ENCODE peak calls at places on chromosome 1, in eight cellular contexts. One of them, this sample, is unnamed.

GRCh38 chr1:184664042-184664659 is 90.5 kb downstream of the EDEM3 start:
- DNase-seq in activated CD8-positive, alpha-beta T cell treated with anti-CD3 and anti-CD28 coated beads for 36 hours: peak
- DNase-seq in SK-N-SH: peak
- DNase-seq in NCI-H1092 treated with DMSO at 0.1 percent for 48 hours: peak
- DNase-seq in NCI-H2081: no peak
- DNase-seq in sciatic nerve: peak
- DNase-seq in AG04449: no peak
- DNase-seq in D341Med: peak
- DNase-seq in this sample: no peak

GRCh38 chr1:201396859-201397464 is 2.2 kb downstream of the LAD1 start:
- DNase-seq in activated CD8-positive, alpha-beta T cell treated with anti-CD3 and anti-CD28 coated beads for 36 hours: no peak
- DNase-seq in NCI-H2081: peak
- DNase-seq in AG04449: no peak
- DNase-seq in SK-N-SH: no peak
- DNase-seq in sciatic nerve: no peak
- DNase-seq in NCI-H1092 treated with DMSO at 0.1 percent for 48 hours: no peak
- DNase-seq in D341Med: no peak
- DNase-seq in this sample: no peak

GRCh38 chr1:175892686-175893085 is 149.3 kb upstream of the TNR start:
- DNase-seq in AG04449: no peak
- DNase-seq in activated CD8-positive, alpha-beta T cell treated with anti-CD3 and anti-CD28 coated beads for 36 hours: no peak
- DNase-seq in NCI-H1092 treated with DMSO at 0.1 percent for 48 hours: no peak
- DNase-seq in SK-N-SH: no peak
- DNase-seq in NCI-H2081: no peak
- DNase-seq in sciatic nerve: no peak
- DNase-seq in D341Med: no peak
- DNase-seq in this sample: no peak

GRCh38 chr1:237124856-237125462 is 83.0 kb downstream of the RYR2 start:
- DNase-seq in NCI-H1092 treated with DMSO at 0.1 percent for 48 hours: no peak
- DNase-seq in sciatic nerve: no peak
- DNase-seq in SK-N-SH: peak
- DNase-seq in D341Med: no peak
- DNase-seq in NCI-H2081: no peak
- DNase-seq in AG04449: no peak
- DNase-seq in activated CD8-positive, alpha-beta T cell treated with anti-CD3 and anti-CD28 coated beads for 36 hours: peak
- DNase-seq in this sample: no peak

GRCh38 chr1:248736992-248737391 is 18.6 kb downstream of the LYPD8 start:
- DNase-seq in sciatic nerve: no peak
- DNase-seq in SK-N-SH: no peak
- DNase-seq in NCI-H1092 treated with DMSO at 0.1 percent for 48 hours: no peak
- DNase-seq in D341Med: no peak
- DNase-seq in NCI-H2081: no peak
- DNase-seq in AG04449: no peak
- DNase-seq in activated CD8-positive, alpha-beta T cell treated with anti-CD3 and anti-CD28 coated beads for 36 hours: no peak
- DNase-seq in this sample: no peak

GRCh38 chr1:113929750-113930498 is 800 bp downstream of the HIPK1 start:
- DNase-seq in NCI-H2081: no peak
- DNase-seq in D341Med: no peak
- DNase-seq in NCI-H1092 treated with DMSO at 0.1 percent for 48 hours: no peak
- DNase-seq in sciatic nerve: peak
- DNase-seq in activated CD8-positive, alpha-beta T cell treated with anti-CD3 and anti-CD28 coated beads for 36 hours: peak
- DNase-seq in AG04449: no peak
- DNase-seq in SK-N-SH: no peak
- DNase-seq in this sample: no peak

GRCh38 chr1:110337704-110338199 is 1.4 kb upstream of the RBM15 start:
- DNase-seq in activated CD8-positive, alpha-beta T cell treated with anti-CD3 and anti-CD28 coated beads for 36 hours: peak
- DNase-seq in NCI-H2081: peak
- DNase-seq in NCI-H1092 treated with DMSO at 0.1 percent for 48 hours: peak
- DNase-seq in D341Med: peak
- DNase-seq in AG04449: no peak
- DNase-seq in sciatic nerve: peak
- DNase-seq in SK-N-SH: peak
- DNase-seq in this sample: no peak

GRCh38 chr1:210250998-210251679 is 18.5 kb downstream of the SERTAD4 start:
- DNase-seq in NCI-H1092 treated with DMSO at 0.1 percent for 48 hours: peak
- DNase-seq in NCI-H2081: peak
- DNase-seq in AG04449: no peak
- DNase-seq in D341Med: peak
- DNase-seq in activated CD8-positive, alpha-beta T cell treated with anti-CD3 and anti-CD28 coated beads for 36 hours: peak
- DNase-seq in SK-N-SH: peak
- DNase-seq in sciatic nerve: peak
- DNase-seq in this sample: no peak

GRCh38 chr1:154483941-154484803 is 17.8 kb upstream of the TDRD10 start:
- DNase-seq in SK-N-SH: no peak
- DNase-seq in NCI-H2081: no peak
- DNase-seq in AG04449: no peak
- DNase-seq in D341Med: no peak
- DNase-seq in activated CD8-positive, alpha-beta T cell treated with anti-CD3 and anti-CD28 coated beads for 36 hours: no peak
- DNase-seq in sciatic nerve: no peak
- DNase-seq in NCI-H1092 treated with DMSO at 0.1 percent for 48 hours: no peak
- DNase-seq in this sample: no peak

GRCh38 chr1:154749078-154749760 is 120.9 kb downstream of the KCNN3 start:
- DNase-seq in NCI-H1092 treated with DMSO at 0.1 percent for 48 hours: no peak
- DNase-seq in activated CD8-positive, alpha-beta T cell treated with anti-CD3 and anti-CD28 coated beads for 36 hours: peak
- DNase-seq in AG04449: no peak
- DNase-seq in SK-N-SH: no peak
- DNase-seq in NCI-H2081: no peak
- DNase-seq in D341Med: peak
- DNase-seq in sciatic nerve: no peak
- DNase-seq in this sample: no peak

GRCh38 chr1:95475686-95476457 is 241.9 kb downstream of the RWDD3 start:
- DNase-seq in activated CD8-positive, alpha-beta T cell treated with anti-CD3 and anti-CD28 coated beads for 36 hours: no peak
- DNase-seq in AG04449: no peak
- DNase-seq in sciatic nerve: no peak
- DNase-seq in NCI-H2081: no peak
- DNase-seq in SK-N-SH: no peak
- DNase-seq in D341Med: no peak
- DNase-seq in NCI-H1092 treated with DMSO at 0.1 percent for 48 hours: no peak
- DNase-seq in this sample: no peak

GRCh38 chr1:181139631-181140051 is 51.1 kb downstream of the IER5 start:
- DNase-seq in activated CD8-positive, alpha-beta T cell treated with anti-CD3 and anti-CD28 coated beads for 36 hours: no peak
- DNase-seq in SK-N-SH: no peak
- DNase-seq in NCI-H1092 treated with DMSO at 0.1 percent for 48 hours: no peak
- DNase-seq in AG04449: no peak
- DNase-seq in sciatic nerve: no peak
- DNase-seq in D341Med: no peak
- DNase-seq in NCI-H2081: no peak
- DNase-seq in this sample: no peak

GRCh38 chr1:214002472-214002871 is 14.7 kb downstream of the PROX1 start:
- DNase-seq in sciatic nerve: no peak
- DNase-seq in SK-N-SH: no peak
- DNase-seq in activated CD8-positive, alpha-beta T cell treated with anti-CD3 and anti-CD28 coated beads for 36 hours: no peak
- DNase-seq in D341Med: no peak
- DNase-seq in NCI-H1092 treated with DMSO at 0.1 percent for 48 hours: peak
- DNase-seq in AG04449: no peak
- DNase-seq in NCI-H2081: peak
- DNase-seq in this sample: no peak

GRCh38 chr1:96370752-96371151 is 350.8 kb upstream of the PTBP2 start:
- DNase-seq in NCI-H2081: no peak
- DNase-seq in AG04449: peak
- DNase-seq in SK-N-SH: no peak
- DNase-seq in activated CD8-positive, alpha-beta T cell treated with anti-CD3 and anti-CD28 coated beads for 36 hours: no peak
- DNase-seq in NCI-H1092 treated with DMSO at 0.1 percent for 48 hours: no peak
- DNase-seq in sciatic nerve: no peak
- DNase-seq in D341Med: no peak
- DNase-seq in this sample: peak

GRCh38 chr1:248306103-248306502 is 2.9 kb upstream of the OR2T12 start:
- DNase-seq in AG04449: no peak
- DNase-seq in SK-N-SH: no peak
- DNase-seq in NCI-H2081: no peak
- DNase-seq in D341Med: peak
- DNase-seq in sciatic nerve: no peak
- DNase-seq in activated CD8-positive, alpha-beta T cell treated with anti-CD3 and anti-CD28 coated beads for 36 hours: no peak
- DNase-seq in NCI-H1092 treated with DMSO at 0.1 percent for 48 hours: no peak
- DNase-seq in this sample: no peak

GRCh38 chr1:75745276-75745675 is 20.8 kb downstream of the ACADM start:
- DNase-seq in SK-N-SH: no peak
- DNase-seq in NCI-H1092 treated with DMSO at 0.1 percent for 48 hours: no peak
- DNase-seq in NCI-H2081: no peak
- DNase-seq in AG04449: no peak
- DNase-seq in D341Med: no peak
- DNase-seq in sciatic nerve: no peak
- DNase-seq in activated CD8-positive, alpha-beta T cell treated with anti-CD3 and anti-CD28 coated beads for 36 hours: no peak
- DNase-seq in this sample: no peak

GRCh38 chr1:11858158-11858557 is 587 bp downstream of the NPPB start:
- DNase-seq in D341Med: no peak
- DNase-seq in AG04449: no peak
- DNase-seq in sciatic nerve: no peak
- DNase-seq in activated CD8-positive, alpha-beta T cell treated with anti-CD3 and anti-CD28 coated beads for 36 hours: no peak
- DNase-seq in NCI-H2081: no peak
- DNase-seq in SK-N-SH: no peak
- DNase-seq in NCI-H1092 treated with DMSO at 0.1 percent for 48 hours: no peak
- DNase-seq in this sample: no peak

GRCh38 chr1:15106608-15107007 is 46.9 kb upstream of the TMEM51 start:
- DNase-seq in sciatic nerve: no peak
- DNase-seq in SK-N-SH: no peak
- DNase-seq in activated CD8-positive, alpha-beta T cell treated with anti-CD3 and anti-CD28 coated beads for 36 hours: no peak
- DNase-seq in AG04449: no peak
- DNase-seq in NCI-H2081: no peak
- DNase-seq in NCI-H1092 treated with DMSO at 0.1 percent for 48 hours: no peak
- DNase-seq in D341Med: no peak
- DNase-seq in this sample: no peak